ENCODE peak calls at places on chromosomes 2 and 18, in five cellular contexts. E, M, H, A and S are unnamed samples.

GRCh38 chr2:3189961-3190360 is 187.7 kb downstream of the EIPR1 start:
- DNase-seq in H (no peak), E (no peak), A (no peak), M (no peak), S (no peak)

GRCh38 chr18:48735070-48735676 is 196.3 kb downstream of the CTIF start:
- DNase-seq in M (no peak), A (no peak), H (peak; percentile 45), E (no peak), S (no peak)

GRCh38 chr2:26401739-26402541 is at the start of gene DRC1:
- DNase-seq in M (peak; percentile 93), H (no peak), A (peak; percentile 65), E (no peak), S (peak; percentile 92)

GRCh38 chr18:41075212-41075611 is 879.8 kb upstream of the PIK3C3 start:
- DNase-seq in H (no peak), E (no peak), M (no peak), A (no peak), S (peak; percentile 21)

GRCh38 chr2:64524604-64525322 is 635 bp downstream of the AFTPH start:
- DNase-seq in H (no peak), A (peak; percentile 25), M (peak; percentile 90), E (no peak), S (peak; percentile 60)

GRCh38 chr2:7053650-7054262 is 136.5 kb downstream of the RNF144A start:
- DNase-seq in H (no peak), E (no peak), A (peak; percentile 19), M (no peak), S (no peak)

GRCh38 chr18:48782381-48782841 is 168.4 kb downstream of the SMAD7 start:
- DNase-seq in A (no peak), M (no peak), E (no peak), H (no peak), S (peak; percentile 38)

GRCh38 chr18:59631583-59632181 is 65.5 kb downstream of the CCBE1 start:
- DNase-seq in H (no peak), A (peak; percentile 10), E (no peak), M (no peak), S (peak; percentile 17)

GRCh38 chr2:219959471-219959870 is 332.0 kb downstream of the SLC4A3 start:
- DNase-seq in E (no peak), A (no peak), H (no peak), M (no peak), S (no peak)

GRCh38 chr18:65725421-65726050 is 25.3 kb upstream of the CDH7 start:
- DNase-seq in A (peak; percentile 26), E (no peak), H (no peak), M (no peak), S (peak; percentile 66)

GRCh38 chr2:144126302-144126701 is 393.6 kb downstream of the ZEB2 start:
- DNase-seq in H (no peak), E (no peak), M (no peak), A (no peak), S (no peak)

GRCh38 chr2:9737053-9737875 is 106.0 kb upstream of the TAF1B start:
- DNase-seq in H (no peak), M (no peak), A (no peak), E (no peak), S (no peak)

GRCh38 chr2:16184945-16185660 is 244.8 kb downstream of the MYCN start:
- DNase-seq in E (no peak), A (no peak), H (no peak), M (no peak), S (no peak)

GRCh38 chr2:161424992-161425391 is 8.9 kb downstream of the TBR1 start:
- DNase-seq in A (no peak), E (no peak), H (no peak), M (no peak), S (no peak)

GRCh38 chr2:85796549-85797262 is 42.9 kb downstream of the ATOH8 start:
- DNase-seq in M (peak; percentile 77), H (no peak), E (no peak), A (no peak), S (no peak)